ENCODE peak calls at places on chromosome 18, in nine cellular contexts. One of them, this sample, is unnamed.

GRCh38 chr18:76445275-76445674 is 49.8 kb downstream of the ZNF516 start:
- DNase-seq in nephron progenitor cell: no peak
- DNase-seq in HTR-8/SVneo: peak; percentile 56
- DNase-seq in stimulated activated CD4-positive, alpha-beta T cell treated with anti-CD3 and anti-CD28 coated beads, Interleukin-15, amount 100 ng/mL, for 24 hours: no peak
- DNase-seq in GM04504: peak; percentile 74
- DNase-seq in AG08395: peak; percentile 90
- DNase-seq in hippocampal formation: no peak
- DNase-seq in GM04503: peak; percentile 74
- DNase-seq in HFF-Myc: no peak
- DNase-seq in this sample: no peak

GRCh38 chr18:37282386-37283037 is 283.1 kb downstream of the CELF4 start:
- DNase-seq in nephron progenitor cell: peak; percentile 21
- DNase-seq in HTR-8/SVneo: no peak
- DNase-seq in stimulated activated CD4-positive, alpha-beta T cell treated with anti-CD3 and anti-CD28 coated beads, Interleukin-15, amount 100 ng/mL, for 24 hours: no peak
- DNase-seq in GM04504: no peak
- DNase-seq in AG08395: no peak
- DNase-seq in hippocampal formation: no peak
- DNase-seq in GM04503: no peak
- DNase-seq in HFF-Myc: no peak
- DNase-seq in this sample: no peak

GRCh38 chr18:75896865-75897264 is 469.4 kb upstream of the SMIM21 start:
- DNase-seq in nephron progenitor cell: peak; percentile 26
- DNase-seq in HTR-8/SVneo: no peak
- DNase-seq in stimulated activated CD4-positive, alpha-beta T cell treated with anti-CD3 and anti-CD28 coated beads, Interleukin-15, amount 100 ng/mL, for 24 hours: no peak
- DNase-seq in GM04504: no peak
- DNase-seq in AG08395: peak; percentile 21
- DNase-seq in hippocampal formation: no peak
- DNase-seq in GM04503: no peak
- DNase-seq in HFF-Myc: no peak
- DNase-seq in this sample: no peak

GRCh38 chr18:68797901-68798300 is at the start of gene CCDC102B:
- DNase-seq in nephron progenitor cell: no peak
- DNase-seq in HTR-8/SVneo: no peak
- DNase-seq in stimulated activated CD4-positive, alpha-beta T cell treated with anti-CD3 and anti-CD28 coated beads, Interleukin-15, amount 100 ng/mL, for 24 hours: no peak
- DNase-seq in GM04504: peak; percentile 85
- DNase-seq in AG08395: peak; percentile 23
- DNase-seq in hippocampal formation: no peak
- DNase-seq in GM04503: peak; percentile 53
- DNase-seq in HFF-Myc: peak; percentile 98
- DNase-seq in this sample: no peak

GRCh38 chr18:59565957-59566356 is 131.3 kb downstream of the CCBE1 start:
- DNase-seq in nephron progenitor cell: no peak
- DNase-seq in HTR-8/SVneo: no peak
- DNase-seq in stimulated activated CD4-positive, alpha-beta T cell treated with anti-CD3 and anti-CD28 coated beads, Interleukin-15, amount 100 ng/mL, for 24 hours: no peak
- DNase-seq in GM04504: no peak
- DNase-seq in AG08395: no peak
- DNase-seq in hippocampal formation: no peak
- DNase-seq in GM04503: no peak
- DNase-seq in HFF-Myc: no peak
- DNase-seq in this sample: no peak

GRCh38 chr18:7221424-7222155 is 9.3 kb upstream of the LRRC30 start:
- DNase-seq in nephron progenitor cell: peak; percentile 63
- DNase-seq in HTR-8/SVneo: peak; percentile 68
- DNase-seq in stimulated activated CD4-positive, alpha-beta T cell treated with anti-CD3 and anti-CD28 coated beads, Interleukin-15, amount 100 ng/mL, for 24 hours: no peak
- DNase-seq in GM04504: peak; percentile 46
- DNase-seq in AG08395: peak; percentile 69
- DNase-seq in hippocampal formation: no peak
- DNase-seq in GM04503: peak; percentile 13
- DNase-seq in HFF-Myc: peak; percentile 42
- DNase-seq in this sample: no peak

GRCh38 chr18:31741096-31741735 is 19.5 kb downstream of the SLC25A52 start:
- DNase-seq in nephron progenitor cell: peak; percentile 44
- DNase-seq in HTR-8/SVneo: no peak
- DNase-seq in stimulated activated CD4-positive, alpha-beta T cell treated with anti-CD3 and anti-CD28 coated beads, Interleukin-15, amount 100 ng/mL, for 24 hours: peak; percentile 65
- DNase-seq in GM04504: peak; percentile 6
- DNase-seq in AG08395: peak; percentile 7
- DNase-seq in hippocampal formation: no peak
- DNase-seq in GM04503: no peak
- DNase-seq in HFF-Myc: peak; percentile 20
- DNase-seq in this sample: no peak

GRCh38 chr18:76805221-76805620 is 17.1 kb upstream of the ZNF236 start:
- DNase-seq in nephron progenitor cell: no peak
- DNase-seq in HTR-8/SVneo: no peak
- DNase-seq in stimulated activated CD4-positive, alpha-beta T cell treated with anti-CD3 and anti-CD28 coated beads, Interleukin-15, amount 100 ng/mL, for 24 hours: no peak
- DNase-seq in GM04504: no peak
- DNase-seq in AG08395: peak; percentile 41
- DNase-seq in hippocampal formation: no peak
- DNase-seq in GM04503: no peak
- DNase-seq in HFF-Myc: no peak
- DNase-seq in this sample: no peak

GRCh38 chr18:48405108-48405507 is 4.1 kb downstream of the ZBTB7C start:
- DNase-seq in nephron progenitor cell: no peak
- DNase-seq in HTR-8/SVneo: no peak
- DNase-seq in stimulated activated CD4-positive, alpha-beta T cell treated with anti-CD3 and anti-CD28 coated beads, Interleukin-15, amount 100 ng/mL, for 24 hours: peak; percentile 10
- DNase-seq in GM04504: no peak
- DNase-seq in AG08395: peak; percentile 73
- DNase-seq in hippocampal formation: no peak
- DNase-seq in GM04503: no peak
- DNase-seq in HFF-Myc: no peak
- DNase-seq in this sample: no peak

GRCh38 chr18:80227472-80227871 is 19.8 kb downstream of the PARD6G start:
- DNase-seq in nephron progenitor cell: no peak
- DNase-seq in HTR-8/SVneo: no peak
- DNase-seq in stimulated activated CD4-positive, alpha-beta T cell treated with anti-CD3 and anti-CD28 coated beads, Interleukin-15, amount 100 ng/mL, for 24 hours: no peak
- DNase-seq in GM04504: no peak
- DNase-seq in AG08395: no peak
- DNase-seq in hippocampal formation: no peak
- DNase-seq in GM04503: no peak
- DNase-seq in HFF-Myc: no peak
- DNase-seq in this sample: no peak

GRCh38 chr18:79664525-79665125 is 15.0 kb upstream of the CTDP1 start:
- DNase-seq in nephron progenitor cell: no peak
- DNase-seq in HTR-8/SVneo: peak; percentile 15
- DNase-seq in stimulated activated CD4-positive, alpha-beta T cell treated with anti-CD3 and anti-CD28 coated beads, Interleukin-15, amount 100 ng/mL, for 24 hours: no peak
- DNase-seq in GM04504: peak; percentile 27
- DNase-seq in AG08395: peak; percentile 63
- DNase-seq in hippocampal formation: no peak
- DNase-seq in GM04503: peak; percentile 31
- DNase-seq in HFF-Myc: peak; percentile 15
- DNase-seq in this sample: no peak

GRCh38 chr18:23277399-23277798 is 142.1 kb downstream of the CABLES1 start:
- DNase-seq in nephron progenitor cell: no peak
- DNase-seq in HTR-8/SVneo: no peak
- DNase-seq in stimulated activated CD4-positive, alpha-beta T cell treated with anti-CD3 and anti-CD28 coated beads, Interleukin-15, amount 100 ng/mL, for 24 hours: no peak
- DNase-seq in GM04504: no peak
- DNase-seq in AG08395: no peak
- DNase-seq in hippocampal formation: no peak
- DNase-seq in GM04503: no peak
- DNase-seq in HFF-Myc: no peak
- DNase-seq in this sample: no peak

GRCh38 chr18:34386803-34387202 is 162.1 kb upstream of the NOL4 start:
- DNase-seq in nephron progenitor cell: no peak
- DNase-seq in HTR-8/SVneo: no peak
- DNase-seq in stimulated activated CD4-positive, alpha-beta T cell treated with anti-CD3 and anti-CD28 coated beads, Interleukin-15, amount 100 ng/mL, for 24 hours: no peak
- DNase-seq in GM04504: no peak
- DNase-seq in AG08395: no peak
- DNase-seq in hippocampal formation: no peak
- DNase-seq in GM04503: no peak
- DNase-seq in HFF-Myc: no peak
- DNase-seq in this sample: no peak

GRCh38 chr18:74898965-74899364 is 301.3 kb downstream of the ZNF407 start:
- DNase-seq in nephron progenitor cell: no peak
- DNase-seq in HTR-8/SVneo: peak; percentile 3
- DNase-seq in stimulated activated CD4-positive, alpha-beta T cell treated with anti-CD3 and anti-CD28 coated beads, Interleukin-15, amount 100 ng/mL, for 24 hours: no peak
- DNase-seq in GM04504: peak; percentile 8
- DNase-seq in AG08395: peak; percentile 10
- DNase-seq in hippocampal formation: no peak
- DNase-seq in GM04503: no peak
- DNase-seq in HFF-Myc: no peak
- DNase-seq in this sample: no peak

GRCh38 chr18:37328946-37329719 is 236.5 kb downstream of the CELF4 start:
- DNase-seq in nephron progenitor cell: no peak
- DNase-seq in HTR-8/SVneo: no peak
- DNase-seq in stimulated activated CD4-positive, alpha-beta T cell treated with anti-CD3 and anti-CD28 coated beads, Interleukin-15, amount 100 ng/mL, for 24 hours: no peak
- DNase-seq in GM04504: no peak
- DNase-seq in AG08395: no peak
- DNase-seq in hippocampal formation: no peak
- DNase-seq in GM04503: no peak
- DNase-seq in HFF-Myc: no peak
- DNase-seq in this sample: no peak

GRCh38 chr18:11260963-11261441 is 111.6 kb upstream of the PIEZO2 start:
- DNase-seq in nephron progenitor cell: no peak
- DNase-seq in HTR-8/SVneo: no peak
- DNase-seq in stimulated activated CD4-positive, alpha-beta T cell treated with anti-CD3 and anti-CD28 coated beads, Interleukin-15, amount 100 ng/mL, for 24 hours: no peak
- DNase-seq in GM04504: no peak
- DNase-seq in AG08395: no peak
- DNase-seq in hippocampal formation: no peak
- DNase-seq in GM04503: no peak
- DNase-seq in HFF-Myc: no peak
- DNase-seq in this sample: no peak

GRCh38 chr18:73288813-73289212 is 421.0 kb upstream of the NETO1 start:
- DNase-seq in nephron progenitor cell: no peak
- DNase-seq in HTR-8/SVneo: no peak
- DNase-seq in stimulated activated CD4-positive, alpha-beta T cell treated with anti-CD3 and anti-CD28 coated beads, Interleukin-15, amount 100 ng/mL, for 24 hours: no peak
- DNase-seq in GM04504: no peak
- DNase-seq in AG08395: no peak
- DNase-seq in hippocampal formation: no peak
- DNase-seq in GM04503: no peak
- DNase-seq in HFF-Myc: no peak
- DNase-seq in this sample: no peak

This sample was measured in posterior vena cava.